ENCODE peak calls at places on chromosomes 2 and 18, in five cellular contexts. H is stimulated activated CD4-positive, alpha-beta T cell treated with anti-CD3 and anti-CD28 coated beads, TNF-alpha, amount 100 ng/mL, for 24 hours; C is RWPE1; F is fibroblast of mammary gland; A is NCI-H2227 treated with DMSO at 0.1 percent for 48 hours. J is an unnamed sample.

GRCh38 chr18:56756971-56757370 is 105.8 kb downstream of the WDR7 start:
- DNase-seq in A (no peak), F (no peak), H (no peak), C (no peak), J (no peak)

GRCh38 chr2:99238599-99238998 is 16.9 kb downstream of the LYG2 start:
- DNase-seq in A (no peak), C (no peak), F (no peak), H (no peak), J (no peak)

GRCh38 chr2:158619496-158619895 is 162.7 kb downstream of the PKP4 start:
- DNase-seq in F (peak), A (no peak), H (no peak), C (no peak), J (no peak)

GRCh38 chr2:226031078-226031937 is 631.8 kb downstream of the NYAP2 start:
- DNase-seq in H (peak), C (peak), F (peak), A (peak), J (peak)

GRCh38 chr2:96511851-96512250 is 6.7 kb upstream of the NEURL3 start:
- DNase-seq in F (no peak), A (no peak), H (no peak), C (no peak), J (no peak)

GRCh38 chr18:12008181-12008767 is 27.0 kb downstream of the IMPA2 start:
- DNase-seq in A (no peak), C (no peak), F (no peak), H (no peak), J (no peak)

GRCh38 chr2:98572676-98573075 is 35.6 kb downstream of the COA5 start:
- DNase-seq in H (no peak), F (peak), C (no peak), A (no peak), J (no peak)

GRCh38 chr2:105125428-105125827 is 87.6 kb downstream of the MRPS9 start:
- DNase-seq in H (no peak), C (no peak), F (peak), A (no peak), J (no peak)

GRCh38 chr18:63016270-63016669 is 300.9 kb downstream of the PHLPP1 start:
- DNase-seq in F (peak), C (peak), H (peak), A (peak), J (no peak)

GRCh38 chr2:234363011-234363487 is 133.8 kb downstream of the ARL4C start:
- DNase-seq in F (peak), C (no peak), H (no peak), A (peak), J (no peak)

GRCh38 chr2:217948897-217949296 is 53.9 kb downstream of the TNS1 start:
- DNase-seq in F (no peak), H (no peak), C (no peak), A (no peak), J (no peak)

GRCh38 chr2:46632349-46632748 is 153.0 kb downstream of the TMEM247 start:
- DNase-seq in H (no peak), F (peak), C (peak), A (peak), J (no peak)

GRCh38 chr18:12038082-12038660 is 55.5 kb upstream of the ANKRD62 start:
- DNase-seq in H (no peak), C (no peak), F (peak), A (peak), J (no peak)

GRCh38 chr2:180696005-180696404 is 284.4 kb upstream of the UBE2E3 start:
- DNase-seq in A (no peak), F (no peak), C (no peak), H (no peak), J (peak)

J was measured in T47D.